ENCODE peak calls at places on chromosome 12, in eight cellular contexts. E is sigmoid colon, Y is stomach, C is transverse colon, V is upper lobe of left lung, I is SK-N-SH, Q is suprapubic skin, L is HepG2. R is an unnamed sample.

GRCh38 chr12:64744422-64745258 is 14.6 kb downstream of the GNS start:
- DNase-seq in E (no peak), Y (no peak), C (no peak), V (no peak), I (no peak), Q (no peak), L (peak; percentile 41), R (no peak)

GRCh38 chr12:119208626-119209061 is 29.9 kb downstream of the HSPB8 start:
- DNase-seq in E (peak; percentile 94), Y (peak; percentile 28), C (peak; percentile 54), V (peak; percentile 59), I (no peak), Q (peak; percentile 88), L (peak; percentile 33), R (peak; percentile 95)

GRCh38 chr12:22467190-22467589 is 77.2 kb downstream of the C2CD5 start:
- DNase-seq in E (no peak), Y (no peak), C (no peak), V (no peak), I (no peak), Q (no peak), L (no peak), R (no peak)

GRCh38 chr12:82723093-82723492 is 36.4 kb downstream of the TMTC2 start:
- DNase-seq in E (no peak), Y (no peak), C (no peak), V (no peak), I (no peak), Q (no peak), L (no peak), R (no peak)

GRCh38 chr12:106841471-106842302 is 67.2 kb downstream of the RIC8B start:
- DNase-seq in E (no peak), Y (no peak), C (peak; percentile 29), V (peak; percentile 21), I (peak; percentile 65), Q (no peak), L (peak; percentile 30), R (no peak)

GRCh38 chr12:55034218-55034617 is 14.4 kb downstream of the NEUROD4 start:
- DNase-seq in E (no peak), Y (no peak), C (no peak), V (no peak), I (no peak), Q (no peak), L (no peak), R (no peak)

GRCh38 chr12:116406529-116406928 is 129.0 kb upstream of the MED13L start:
- DNase-seq in E (peak; percentile 95), Y (peak; percentile 48), C (peak; percentile 69), V (peak; percentile 82), I (no peak), Q (peak; percentile 96), L (peak; percentile 71), R (peak; percentile 95)

GRCh38 chr12:43255642-43256041 is 296.4 kb downstream of the ADAMTS20 start:
- DNase-seq in E (no peak), Y (no peak), C (no peak), V (no peak), I (peak; percentile 38), Q (no peak), L (no peak), R (no peak)

GRCh38 chr12:116646901-116647300 is 87.7 kb downstream of the MAP1LC3B2 start:
- DNase-seq in E (no peak), Y (no peak), C (no peak), V (no peak), I (no peak), Q (no peak), L (no peak), R (no peak)

GRCh38 chr12:32681272-32681671 is 2.2 kb downstream of the DNM1L start:
- DNase-seq in E (no peak), Y (no peak), C (no peak), V (no peak), I (no peak), Q (no peak), L (no peak), R (no peak)

GRCh38 chr12:32680787-32681186 is 1.7 kb downstream of the DNM1L start:
- DNase-seq in E (no peak), Y (no peak), C (no peak), V (no peak), I (no peak), Q (no peak), L (no peak), R (no peak)

GRCh38 chr12:32679910-32680217 is 763 bp downstream of the DNM1L start:
- DNase-seq in E (no peak), Y (no peak), C (no peak), V (no peak), I (no peak), Q (no peak), L (no peak), R (no peak)

DNA sequence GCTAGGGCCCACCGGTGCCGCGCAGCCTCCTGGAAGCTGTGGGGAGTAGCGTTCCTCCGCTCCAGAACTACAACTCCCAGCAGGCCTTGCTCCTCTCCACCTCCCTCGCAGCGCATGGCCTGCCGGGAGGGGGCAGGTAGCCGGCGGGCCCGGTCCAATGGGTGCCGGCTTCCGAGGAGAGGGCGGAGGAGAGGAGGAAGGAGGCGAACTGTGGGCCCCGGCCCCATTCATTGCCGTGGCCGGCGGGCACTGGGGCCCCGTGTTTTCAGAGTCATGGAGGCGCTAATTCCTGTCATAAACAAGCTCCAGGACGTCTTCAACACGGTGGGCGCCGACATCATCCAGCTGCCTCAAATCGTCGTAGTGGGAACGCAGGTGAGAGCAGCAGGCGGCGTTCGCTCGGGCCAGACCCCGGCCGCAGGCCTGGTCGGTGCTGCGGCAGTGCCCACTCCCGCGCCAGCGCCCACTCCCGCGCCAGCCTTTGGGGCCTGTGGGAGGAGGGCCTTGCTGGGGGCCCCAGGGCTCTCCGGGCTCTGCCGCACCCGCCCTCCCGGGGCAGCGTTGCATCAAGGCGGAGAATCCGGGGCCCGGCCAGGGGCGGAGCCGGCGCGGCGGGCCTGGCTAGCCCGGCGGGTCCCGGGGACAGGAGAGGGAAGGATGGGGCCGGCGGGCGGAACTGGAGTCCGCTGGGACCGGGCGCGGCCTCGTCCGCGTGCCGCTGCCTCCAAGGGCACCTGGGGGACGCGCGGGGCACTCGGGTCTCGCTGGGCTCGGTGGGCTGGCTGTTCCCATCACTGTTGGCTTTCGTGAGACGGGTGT is at the start of gene DNM1L:
- DNase-seq in E (peak; percentile 97), Y (peak; percentile 94), C (peak; percentile 95), V (peak; percentile 97), I (peak; percentile 97), Q (peak; percentile 91), L (peak; percentile 93), R (peak; percentile 93)
- TF ChIP-seq CTCF in E (no peak), Y (no peak), C (peak; percentile 24), V (peak; percentile 34), I (no peak), Q (peak; percentile 11), L (peak; percentile 2), R (peak; percentile 14)

DNA sequence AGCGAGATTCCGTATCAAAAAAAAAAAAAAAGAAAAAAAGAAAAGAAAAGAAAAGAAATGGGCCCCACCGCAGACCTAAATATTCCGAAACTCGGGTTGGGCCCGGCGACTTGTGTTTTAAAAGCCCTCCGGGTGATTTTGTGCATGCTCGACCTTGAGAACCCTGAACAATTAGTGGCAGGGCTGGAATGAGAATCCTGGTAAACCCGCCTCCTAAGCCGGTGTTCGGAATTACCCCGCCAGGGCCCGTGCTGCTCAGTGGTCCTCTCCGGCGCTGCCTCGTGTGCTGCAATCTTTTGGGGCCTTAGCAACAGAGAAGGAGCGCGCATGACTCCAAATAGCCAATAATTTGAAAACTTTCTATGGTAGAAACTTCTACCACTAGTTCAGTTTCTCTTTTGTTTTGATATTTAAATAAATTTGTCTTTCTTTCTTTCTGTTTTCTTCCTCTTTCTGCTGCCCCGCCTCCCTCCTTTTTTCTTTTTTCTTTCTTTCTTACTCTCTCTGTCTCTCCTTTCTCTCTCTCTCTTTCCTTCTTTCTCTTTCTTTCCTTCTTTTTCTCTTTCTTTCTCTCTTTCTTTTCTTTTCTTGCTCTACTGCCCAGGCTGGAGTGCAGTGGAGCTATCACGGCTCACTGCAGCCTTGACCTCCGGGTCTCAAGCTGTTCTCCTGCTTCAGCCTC is 1.5 kb upstream of the GALNT6 start:
- DNase-seq in E (no peak), Y (no peak), C (peak; percentile 39), V (no peak), I (no peak), Q (peak; percentile 69), L (no peak), R (no peak)
- TF ChIP-seq EP300 in E (no peak), Y (no peak), C (no peak), V (no peak), I (no peak), Q (no peak), L (no peak), R (no peak)

GRCh38 chr12:77940011-77940423 is 109.3 kb downstream of the NAV3 start:
- DNase-seq in E (no peak), Y (no peak), C (no peak), V (no peak), I (no peak), Q (no peak), L (no peak), R (no peak)
- TF ChIP-seq POLR2AphosphoS5 in E (no peak), Y (no peak), C (no peak), V (no peak), I (no peak), Q (no peak), L (no peak), R (no peak)

DNA sequence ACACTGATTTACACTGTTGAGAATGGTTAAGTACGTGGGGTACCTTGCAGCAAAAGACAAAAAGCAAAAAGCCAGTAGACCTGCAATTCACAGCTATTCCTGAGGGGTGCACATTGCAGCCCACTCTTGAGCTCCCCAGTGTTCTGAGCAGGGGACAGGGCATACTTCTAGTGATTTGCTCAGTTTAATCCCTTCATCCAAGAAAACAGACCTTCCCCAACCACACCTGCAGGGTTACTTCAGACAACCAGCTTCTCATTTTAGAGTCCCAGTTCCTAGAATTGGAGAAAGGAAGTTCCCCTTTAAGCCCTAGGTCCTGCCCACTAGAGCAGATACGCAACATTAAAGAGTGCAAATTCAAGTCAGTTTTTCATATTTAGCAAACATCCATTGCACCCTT is 3.6 kb upstream of the WSB2 start:
- DNase-seq in E (no peak), Y (no peak), C (no peak), V (no peak), I (peak; percentile 52), Q (no peak), L (no peak), R (no peak)
- TF ChIP-seq CTCF in E (no peak), Y (no peak), C (no peak), V (no peak), I (no peak), Q (no peak), L (peak; percentile 13), R (peak; percentile 16)

DNA sequence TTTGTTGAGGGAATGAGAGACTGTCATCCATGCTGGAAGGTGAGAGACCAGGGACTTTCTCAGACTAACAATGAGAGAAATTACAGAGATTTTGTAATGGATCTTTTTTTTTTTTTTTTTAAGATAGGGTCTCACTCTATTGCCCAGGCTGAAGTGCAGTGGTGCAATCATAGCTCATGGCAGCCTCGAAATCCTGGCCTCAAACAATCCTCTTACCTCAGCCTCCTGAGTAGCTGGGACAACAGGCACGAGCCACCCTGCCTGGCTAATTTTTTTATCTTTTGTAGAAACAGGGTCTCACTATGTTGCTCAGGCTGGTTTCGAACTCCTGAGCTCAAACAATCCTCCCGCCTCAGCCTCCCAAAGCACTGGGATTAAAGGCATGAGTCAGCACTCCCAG is 106.6 kb downstream of the PHETA1 start:
- DNase-seq in E (no peak), Y (no peak), C (no peak), V (no peak), I (no peak), Q (no peak), L (no peak), R (no peak)
- TF ChIP-seq EP300 in E (no peak), Y (no peak), C (no peak), V (no peak), I (no peak), Q (no peak), L (no peak), R (no peak)

R was measured in esophagus muscularis mucosa.